ENCODE peak calls at places on chromosomes 11 and 22, in six cellular contexts. One of them, this sample, is unnamed.

GRCh38 chr11:16739326-16739875 is 954 bp downstream of the C11orf58 start:
- DNase-seq in HTR-8/SVneo: no peak
- DNase-seq in activated T-helper 2 cell treated with anti-CD3 and anti-CD28 coated beads, Interferon-gamma antibody, Interleukin-2, Interleukin-4, amounts not matched to agents 10 μg/mL and 5 μg/mL and 100 μg/mL, durations not matched to agents 14 hours and 24 hours and 36 hours: no peak
- DNase-seq in T-helper 2 cell: no peak
- DNase-seq in fibroblast of mammary gland: no peak
- DNase-seq in activated gamma-delta T cell treated with Interleukin-2 at 50 U/mL for 16 hours: no peak
- DNase-seq in this sample: no peak

GRCh38 chr22:19085233-19086043 is 36.8 kb downstream of the DGCR2 start:
- DNase-seq in activated T-helper 2 cell treated with anti-CD3 and anti-CD28 coated beads, Interferon-gamma antibody, Interleukin-2, Interleukin-4, amounts not matched to agents 10 μg/mL and 5 μg/mL and 100 μg/mL, durations not matched to agents 14 hours and 24 hours and 36 hours: no peak
- DNase-seq in fibroblast of mammary gland: peak
- DNase-seq in activated gamma-delta T cell treated with Interleukin-2 at 50 U/mL for 16 hours: no peak
- DNase-seq in T-helper 2 cell: no peak
- DNase-seq in HTR-8/SVneo: no peak
- DNase-seq in this sample: peak

GRCh38 chr11:11415786-11416390 is 62.8 kb upstream of the CSNK2A3 start:
- DNase-seq in HTR-8/SVneo: no peak
- DNase-seq in fibroblast of mammary gland: no peak
- DNase-seq in activated T-helper 2 cell treated with anti-CD3 and anti-CD28 coated beads, Interferon-gamma antibody, Interleukin-2, Interleukin-4, amounts not matched to agents 10 μg/mL and 5 μg/mL and 100 μg/mL, durations not matched to agents 14 hours and 24 hours and 36 hours: no peak
- DNase-seq in T-helper 2 cell: no peak
- DNase-seq in activated gamma-delta T cell treated with Interleukin-2 at 50 U/mL for 16 hours: no peak
- DNase-seq in this sample: no peak

GRCh38 chr11:118938491-118939411 is 13.0 kb upstream of the BCL9L start:
- DNase-seq in HTR-8/SVneo: no peak
- DNase-seq in activated T-helper 2 cell treated with anti-CD3 and anti-CD28 coated beads, Interferon-gamma antibody, Interleukin-2, Interleukin-4, amounts not matched to agents 10 μg/mL and 5 μg/mL and 100 μg/mL, durations not matched to agents 14 hours and 24 hours and 36 hours: no peak
- DNase-seq in fibroblast of mammary gland: peak
- DNase-seq in activated gamma-delta T cell treated with Interleukin-2 at 50 U/mL for 16 hours: no peak
- DNase-seq in T-helper 2 cell: no peak
- DNase-seq in this sample: no peak

GRCh38 chr11:80899381-80899780 is 1458.6 kb upstream of the TENM4 start:
- DNase-seq in T-helper 2 cell: no peak
- DNase-seq in activated T-helper 2 cell treated with anti-CD3 and anti-CD28 coated beads, Interferon-gamma antibody, Interleukin-2, Interleukin-4, amounts not matched to agents 10 μg/mL and 5 μg/mL and 100 μg/mL, durations not matched to agents 14 hours and 24 hours and 36 hours: no peak
- DNase-seq in activated gamma-delta T cell treated with Interleukin-2 at 50 U/mL for 16 hours: no peak
- DNase-seq in HTR-8/SVneo: no peak
- DNase-seq in fibroblast of mammary gland: peak
- DNase-seq in this sample: no peak

GRCh38 chr22:48724899-48725298 is 1102.8 kb downstream of the BRD1 start:
- DNase-seq in fibroblast of mammary gland: no peak
- DNase-seq in activated T-helper 2 cell treated with anti-CD3 and anti-CD28 coated beads, Interferon-gamma antibody, Interleukin-2, Interleukin-4, amounts not matched to agents 10 μg/mL and 5 μg/mL and 100 μg/mL, durations not matched to agents 14 hours and 24 hours and 36 hours: no peak
- DNase-seq in T-helper 2 cell: no peak
- DNase-seq in activated gamma-delta T cell treated with Interleukin-2 at 50 U/mL for 16 hours: no peak
- DNase-seq in HTR-8/SVneo: no peak
- DNase-seq in this sample: no peak

GRCh38 chr11:134530826-134531225 is 118.8 kb upstream of the B3GAT1 start:
- DNase-seq in activated T-helper 2 cell treated with anti-CD3 and anti-CD28 coated beads, Interferon-gamma antibody, Interleukin-2, Interleukin-4, amounts not matched to agents 10 μg/mL and 5 μg/mL and 100 μg/mL, durations not matched to agents 14 hours and 24 hours and 36 hours: no peak
- DNase-seq in fibroblast of mammary gland: no peak
- DNase-seq in HTR-8/SVneo: no peak
- DNase-seq in T-helper 2 cell: no peak
- DNase-seq in activated gamma-delta T cell treated with Interleukin-2 at 50 U/mL for 16 hours: no peak
- DNase-seq in this sample: peak

GRCh38 chr11:17649696-17650600 is 69.4 kb upstream of the MYOD1 start:
- DNase-seq in fibroblast of mammary gland: peak
- DNase-seq in activated gamma-delta T cell treated with Interleukin-2 at 50 U/mL for 16 hours: no peak
- DNase-seq in T-helper 2 cell: no peak
- DNase-seq in HTR-8/SVneo: peak
- DNase-seq in activated T-helper 2 cell treated with anti-CD3 and anti-CD28 coated beads, Interferon-gamma antibody, Interleukin-2, Interleukin-4, amounts not matched to agents 10 μg/mL and 5 μg/mL and 100 μg/mL, durations not matched to agents 14 hours and 24 hours and 36 hours: no peak
- DNase-seq in this sample: peak

GRCh38 chr22:28670691-28671261 is 8.9 kb downstream of the TTC28 start:
- DNase-seq in T-helper 2 cell: no peak
- DNase-seq in activated gamma-delta T cell treated with Interleukin-2 at 50 U/mL for 16 hours: no peak
- DNase-seq in HTR-8/SVneo: no peak
- DNase-seq in activated T-helper 2 cell treated with anti-CD3 and anti-CD28 coated beads, Interferon-gamma antibody, Interleukin-2, Interleukin-4, amounts not matched to agents 10 μg/mL and 5 μg/mL and 100 μg/mL, durations not matched to agents 14 hours and 24 hours and 36 hours: no peak
- DNase-seq in fibroblast of mammary gland: peak
- DNase-seq in this sample: no peak

GRCh38 chr11:97979741-97980140 is 1041.0 kb upstream of the CNTN5 start:
- DNase-seq in activated gamma-delta T cell treated with Interleukin-2 at 50 U/mL for 16 hours: no peak
- DNase-seq in fibroblast of mammary gland: no peak
- DNase-seq in HTR-8/SVneo: no peak
- DNase-seq in T-helper 2 cell: no peak
- DNase-seq in activated T-helper 2 cell treated with anti-CD3 and anti-CD28 coated beads, Interferon-gamma antibody, Interleukin-2, Interleukin-4, amounts not matched to agents 10 μg/mL and 5 μg/mL and 100 μg/mL, durations not matched to agents 14 hours and 24 hours and 36 hours: no peak
- DNase-seq in this sample: no peak

GRCh38 chr11:60782393-60783140 is 2.6 kb upstream of the MS4A10 start:
- DNase-seq in HTR-8/SVneo: no peak
- DNase-seq in activated T-helper 2 cell treated with anti-CD3 and anti-CD28 coated beads, Interferon-gamma antibody, Interleukin-2, Interleukin-4, amounts not matched to agents 10 μg/mL and 5 μg/mL and 100 μg/mL, durations not matched to agents 14 hours and 24 hours and 36 hours: no peak
- DNase-seq in fibroblast of mammary gland: no peak
- DNase-seq in T-helper 2 cell: no peak
- DNase-seq in activated gamma-delta T cell treated with Interleukin-2 at 50 U/mL for 16 hours: no peak
- DNase-seq in this sample: no peak

GRCh38 chr11:14202263-14203173 is 156.5 kb downstream of the RRAS2 start:
- DNase-seq in HTR-8/SVneo: no peak
- DNase-seq in fibroblast of mammary gland: no peak
- DNase-seq in activated gamma-delta T cell treated with Interleukin-2 at 50 U/mL for 16 hours: no peak
- DNase-seq in activated T-helper 2 cell treated with anti-CD3 and anti-CD28 coated beads, Interferon-gamma antibody, Interleukin-2, Interleukin-4, amounts not matched to agents 10 μg/mL and 5 μg/mL and 100 μg/mL, durations not matched to agents 14 hours and 24 hours and 36 hours: no peak
- DNase-seq in T-helper 2 cell: no peak
- DNase-seq in this sample: no peak

GRCh38 chr11:84714316-84714780 is 912.8 kb downstream of the DLG2 start:
- DNase-seq in fibroblast of mammary gland: peak
- DNase-seq in T-helper 2 cell: no peak
- DNase-seq in HTR-8/SVneo: no peak
- DNase-seq in activated T-helper 2 cell treated with anti-CD3 and anti-CD28 coated beads, Interferon-gamma antibody, Interleukin-2, Interleukin-4, amounts not matched to agents 10 μg/mL and 5 μg/mL and 100 μg/mL, durations not matched to agents 14 hours and 24 hours and 36 hours: peak
- DNase-seq in activated gamma-delta T cell treated with Interleukin-2 at 50 U/mL for 16 hours: no peak
- DNase-seq in this sample: peak

GRCh38 chr11:9385288-9385902 is 943 bp downstream of the IPO7 start:
- DNase-seq in T-helper 2 cell: no peak
- DNase-seq in HTR-8/SVneo: peak
- DNase-seq in activated T-helper 2 cell treated with anti-CD3 and anti-CD28 coated beads, Interferon-gamma antibody, Interleukin-2, Interleukin-4, amounts not matched to agents 10 μg/mL and 5 μg/mL and 100 μg/mL, durations not matched to agents 14 hours and 24 hours and 36 hours: peak
- DNase-seq in fibroblast of mammary gland: no peak
- DNase-seq in activated gamma-delta T cell treated with Interleukin-2 at 50 U/mL for 16 hours: no peak
- DNase-seq in this sample: peak

GRCh38 chr11:57476223-57476882 is 16.0 kb downstream of the RTN4RL2 start:
- DNase-seq in fibroblast of mammary gland: no peak
- DNase-seq in T-helper 2 cell: no peak
- DNase-seq in activated gamma-delta T cell treated with Interleukin-2 at 50 U/mL for 16 hours: peak
- DNase-seq in activated T-helper 2 cell treated with anti-CD3 and anti-CD28 coated beads, Interferon-gamma antibody, Interleukin-2, Interleukin-4, amounts not matched to agents 10 μg/mL and 5 μg/mL and 100 μg/mL, durations not matched to agents 14 hours and 24 hours and 36 hours: no peak
- DNase-seq in HTR-8/SVneo: no peak
- DNase-seq in this sample: peak

GRCh38 chr11:117026593-117027330 is 71.5 kb downstream of the SIK3 start:
- DNase-seq in activated T-helper 2 cell treated with anti-CD3 and anti-CD28 coated beads, Interferon-gamma antibody, Interleukin-2, Interleukin-4, amounts not matched to agents 10 μg/mL and 5 μg/mL and 100 μg/mL, durations not matched to agents 14 hours and 24 hours and 36 hours: no peak
- DNase-seq in HTR-8/SVneo: peak
- DNase-seq in T-helper 2 cell: no peak
- DNase-seq in fibroblast of mammary gland: peak
- DNase-seq in activated gamma-delta T cell treated with Interleukin-2 at 50 U/mL for 16 hours: no peak
- DNase-seq in this sample: no peak

GRCh38 chr22:32950366-32950765 is 107.8 kb downstream of the SYN3 start:
- DNase-seq in activated gamma-delta T cell treated with Interleukin-2 at 50 U/mL for 16 hours: no peak
- DNase-seq in T-helper 2 cell: no peak
- DNase-seq in fibroblast of mammary gland: no peak
- DNase-seq in activated T-helper 2 cell treated with anti-CD3 and anti-CD28 coated beads, Interferon-gamma antibody, Interleukin-2, Interleukin-4, amounts not matched to agents 10 μg/mL and 5 μg/mL and 100 μg/mL, durations not matched to agents 14 hours and 24 hours and 36 hours: no peak
- DNase-seq in HTR-8/SVneo: no peak
- DNase-seq in this sample: no peak

GRCh38 chr11:15807827-15808226 is 548.5 kb downstream of the SOX6 start:
- DNase-seq in activated gamma-delta T cell treated with Interleukin-2 at 50 U/mL for 16 hours: no peak
- DNase-seq in fibroblast of mammary gland: no peak
- DNase-seq in activated T-helper 2 cell treated with anti-CD3 and anti-CD28 coated beads, Interferon-gamma antibody, Interleukin-2, Interleukin-4, amounts not matched to agents 10 μg/mL and 5 μg/mL and 100 μg/mL, durations not matched to agents 14 hours and 24 hours and 36 hours: no peak
- DNase-seq in HTR-8/SVneo: no peak
- DNase-seq in T-helper 2 cell: no peak
- DNase-seq in this sample: no peak

GRCh38 chr22:44452531-44453420 is 45.3 kb downstream of the RTL6 start:
- DNase-seq in fibroblast of mammary gland: no peak
- DNase-seq in T-helper 2 cell: no peak
- DNase-seq in HTR-8/SVneo: no peak
- DNase-seq in activated T-helper 2 cell treated with anti-CD3 and anti-CD28 coated beads, Interferon-gamma antibody, Interleukin-2, Interleukin-4, amounts not matched to agents 10 μg/mL and 5 μg/mL and 100 μg/mL, durations not matched to agents 14 hours and 24 hours and 36 hours: no peak
- DNase-seq in activated gamma-delta T cell treated with Interleukin-2 at 50 U/mL for 16 hours: no peak
- DNase-seq in this sample: no peak

GRCh38 chr11:108525161-108525560 is 27.0 kb upstream of the POGLUT3 start:
- DNase-seq in activated gamma-delta T cell treated with Interleukin-2 at 50 U/mL for 16 hours: no peak
- DNase-seq in HTR-8/SVneo: no peak
- DNase-seq in T-helper 2 cell: no peak
- DNase-seq in activated T-helper 2 cell treated with anti-CD3 and anti-CD28 coated beads, Interferon-gamma antibody, Interleukin-2, Interleukin-4, amounts not matched to agents 10 μg/mL and 5 μg/mL and 100 μg/mL, durations not matched to agents 14 hours and 24 hours and 36 hours: no peak
- DNase-seq in fibroblast of mammary gland: no peak
- DNase-seq in this sample: no peak

GRCh38 chr22:42630901-42631602 is 9.3 kb downstream of the ATP5MGL start:
- DNase-seq in activated gamma-delta T cell treated with Interleukin-2 at 50 U/mL for 16 hours: no peak
- DNase-seq in activated T-helper 2 cell treated with anti-CD3 and anti-CD28 coated beads, Interferon-gamma antibody, Interleukin-2, Interleukin-4, amounts not matched to agents 10 μg/mL and 5 μg/mL and 100 μg/mL, durations not matched to agents 14 hours and 24 hours and 36 hours: no peak
- DNase-seq in T-helper 2 cell: no peak
- DNase-seq in HTR-8/SVneo: peak
- DNase-seq in fibroblast of mammary gland: no peak
- DNase-seq in this sample: peak

GRCh38 chr22:50247748-50248147 is 2.9 kb upstream of the TUBGCP6 start:
- DNase-seq in HTR-8/SVneo: no peak
- DNase-seq in T-helper 2 cell: no peak
- DNase-seq in fibroblast of mammary gland: peak
- DNase-seq in activated gamma-delta T cell treated with Interleukin-2 at 50 U/mL for 16 hours: no peak
- DNase-seq in activated T-helper 2 cell treated with anti-CD3 and anti-CD28 coated beads, Interferon-gamma antibody, Interleukin-2, Interleukin-4, amounts not matched to agents 10 μg/mL and 5 μg/mL and 100 μg/mL, durations not matched to agents 14 hours and 24 hours and 36 hours: peak
- DNase-seq in this sample: peak

GRCh38 chr11:105081412-105082150 is 36.4 kb upstream of the CARD16 start:
- DNase-seq in T-helper 2 cell: no peak
- DNase-seq in HTR-8/SVneo: no peak
- DNase-seq in activated gamma-delta T cell treated with Interleukin-2 at 50 U/mL for 16 hours: no peak
- DNase-seq in fibroblast of mammary gland: no peak
- DNase-seq in activated T-helper 2 cell treated with anti-CD3 and anti-CD28 coated beads, Interferon-gamma antibody, Interleukin-2, Interleukin-4, amounts not matched to agents 10 μg/mL and 5 μg/mL and 100 μg/mL, durations not matched to agents 14 hours and 24 hours and 36 hours: no peak
- DNase-seq in this sample: no peak

GRCh38 chr11:72354356-72355115 is 79.8 kb downstream of the CLPB start:
- DNase-seq in fibroblast of mammary gland: no peak
- DNase-seq in T-helper 2 cell: no peak
- DNase-seq in activated T-helper 2 cell treated with anti-CD3 and anti-CD28 coated beads, Interferon-gamma antibody, Interleukin-2, Interleukin-4, amounts not matched to agents 10 μg/mL and 5 μg/mL and 100 μg/mL, durations not matched to agents 14 hours and 24 hours and 36 hours: no peak
- DNase-seq in activated gamma-delta T cell treated with Interleukin-2 at 50 U/mL for 16 hours: no peak
- DNase-seq in HTR-8/SVneo: no peak
- DNase-seq in this sample: no peak